ENCODE peak calls at places on chromosomes 1 and 21, in ten cellular contexts. One of them, this sample, is unnamed.
A peak's percentile ranks its signal among the peaks of the same experiment; 100 is the strongest.

GRCh38 chr1:65512967-65513777 is 92.7 kb downstream of the LEPR start:
- DNase-seq in mammary epithelial cell: peak; percentile 3
- DNase-seq in retinal pigment epithelial cell: peak; percentile 63
- DNase-seq in uterus: no peak
- DNase-seq in dorsolateral prefrontal cortex: no peak
- DNase-seq in ovary: no peak
- DNase-seq in AG09319: no peak
- DNase-seq in astrocyte of the spinal cord: peak; percentile 23
- DNase-seq in fibroblast of lung: no peak
- DNase-seq in stomach: no peak
- DNase-seq in this sample: no peak

GRCh38 chr1:92662048-92662447 is 122.9 kb downstream of the EVI5 start:
- DNase-seq in mammary epithelial cell: no peak
- DNase-seq in retinal pigment epithelial cell: no peak
- DNase-seq in uterus: no peak
- DNase-seq in dorsolateral prefrontal cortex: no peak
- DNase-seq in ovary: no peak
- DNase-seq in AG09319: no peak
- DNase-seq in astrocyte of the spinal cord: no peak
- DNase-seq in fibroblast of lung: no peak
- DNase-seq in stomach: no peak
- DNase-seq in this sample: no peak

GRCh38 chr1:39895731-39896480 is 5.8 kb downstream of the MYCL start:
- DNase-seq in mammary epithelial cell: no peak
- DNase-seq in retinal pigment epithelial cell: no peak
- DNase-seq in uterus: no peak
- DNase-seq in dorsolateral prefrontal cortex: no peak
- DNase-seq in ovary: no peak
- DNase-seq in AG09319: no peak
- DNase-seq in astrocyte of the spinal cord: no peak
- DNase-seq in fibroblast of lung: no peak
- DNase-seq in stomach: no peak
- DNase-seq in this sample: no peak

GRCh38 chr1:180927348-180927747 is 14.7 kb downstream of the KIAA1614 start:
- DNase-seq in mammary epithelial cell: no peak
- DNase-seq in retinal pigment epithelial cell: no peak
- DNase-seq in uterus: no peak
- DNase-seq in dorsolateral prefrontal cortex: no peak
- DNase-seq in ovary: no peak
- DNase-seq in AG09319: no peak
- DNase-seq in astrocyte of the spinal cord: no peak
- DNase-seq in fibroblast of lung: no peak
- DNase-seq in stomach: no peak
- DNase-seq in this sample: no peak

GRCh38 chr1:203340112-203340804 is 10.7 kb downstream of the FMOD start:
- DNase-seq in mammary epithelial cell: peak; percentile 63
- DNase-seq in retinal pigment epithelial cell: no peak
- DNase-seq in uterus: peak; percentile 73
- DNase-seq in dorsolateral prefrontal cortex: peak; percentile 69
- DNase-seq in ovary: peak; percentile 79
- DNase-seq in AG09319: peak; percentile 60
- DNase-seq in astrocyte of the spinal cord: peak; percentile 75
- DNase-seq in fibroblast of lung: peak; percentile 90
- DNase-seq in stomach: peak; percentile 81
- DNase-seq in this sample: peak; percentile 77

GRCh38 chr1:34825455-34826081 is 32.8 kb downstream of the GJA4 start:
- DNase-seq in mammary epithelial cell: no peak
- DNase-seq in retinal pigment epithelial cell: no peak
- DNase-seq in uterus: no peak
- DNase-seq in dorsolateral prefrontal cortex: no peak
- DNase-seq in ovary: no peak
- DNase-seq in AG09319: no peak
- DNase-seq in astrocyte of the spinal cord: no peak
- DNase-seq in fibroblast of lung: no peak
- DNase-seq in stomach: peak; percentile 75
- DNase-seq in this sample: peak; percentile 17

GRCh38 chr1:46394108-46394871 is at the start of gene FAAH:
- DNase-seq in mammary epithelial cell: peak; percentile 73
- DNase-seq in retinal pigment epithelial cell: no peak
- DNase-seq in uterus: peak; percentile 59
- DNase-seq in dorsolateral prefrontal cortex: peak; percentile 91
- DNase-seq in ovary: peak; percentile 64
- DNase-seq in AG09319: no peak
- DNase-seq in astrocyte of the spinal cord: peak; percentile 38
- DNase-seq in fibroblast of lung: peak; percentile 40
- DNase-seq in stomach: peak; percentile 80
- DNase-seq in this sample: peak; percentile 88

GRCh38 chr21:34644815-34645214 is 24.0 kb upstream of the CLIC6 start:
- DNase-seq in mammary epithelial cell: no peak
- DNase-seq in retinal pigment epithelial cell: peak; percentile 97
- DNase-seq in uterus: no peak
- DNase-seq in dorsolateral prefrontal cortex: no peak
- DNase-seq in ovary: no peak
- DNase-seq in AG09319: no peak
- DNase-seq in astrocyte of the spinal cord: no peak
- DNase-seq in fibroblast of lung: no peak
- DNase-seq in stomach: peak; percentile 74
- DNase-seq in this sample: no peak

GRCh38 chr1:53731201-53731600 is 7.8 kb downstream of the GLIS1 start:
- DNase-seq in mammary epithelial cell: no peak
- DNase-seq in retinal pigment epithelial cell: no peak
- DNase-seq in uterus: no peak
- DNase-seq in dorsolateral prefrontal cortex: no peak
- DNase-seq in ovary: no peak
- DNase-seq in AG09319: no peak
- DNase-seq in astrocyte of the spinal cord: no peak
- DNase-seq in fibroblast of lung: no peak
- DNase-seq in stomach: no peak
- DNase-seq in this sample: no peak

GRCh38 chr1:53727461-53727860 is 11.5 kb downstream of the GLIS1 start:
- DNase-seq in mammary epithelial cell: no peak
- DNase-seq in retinal pigment epithelial cell: no peak
- DNase-seq in uterus: no peak
- DNase-seq in dorsolateral prefrontal cortex: no peak
- DNase-seq in ovary: no peak
- DNase-seq in AG09319: no peak
- DNase-seq in astrocyte of the spinal cord: no peak
- DNase-seq in fibroblast of lung: no peak
- DNase-seq in stomach: no peak
- DNase-seq in this sample: no peak

GRCh38 chr1:53729536-53730485 is 9.2 kb downstream of the GLIS1 start:
- DNase-seq in mammary epithelial cell: no peak
- DNase-seq in retinal pigment epithelial cell: no peak
- DNase-seq in uterus: no peak
- DNase-seq in dorsolateral prefrontal cortex: no peak
- DNase-seq in ovary: no peak
- DNase-seq in AG09319: no peak
- DNase-seq in astrocyte of the spinal cord: peak; percentile 18
- DNase-seq in fibroblast of lung: no peak
- DNase-seq in stomach: no peak
- DNase-seq in this sample: no peak

GRCh38 chr1:53728196-53728595 is 10.8 kb downstream of the GLIS1 start:
- DNase-seq in mammary epithelial cell: no peak
- DNase-seq in retinal pigment epithelial cell: no peak
- DNase-seq in uterus: no peak
- DNase-seq in dorsolateral prefrontal cortex: no peak
- DNase-seq in ovary: no peak
- DNase-seq in AG09319: no peak
- DNase-seq in astrocyte of the spinal cord: no peak
- DNase-seq in fibroblast of lung: no peak
- DNase-seq in stomach: no peak
- DNase-seq in this sample: no peak

DNA sequence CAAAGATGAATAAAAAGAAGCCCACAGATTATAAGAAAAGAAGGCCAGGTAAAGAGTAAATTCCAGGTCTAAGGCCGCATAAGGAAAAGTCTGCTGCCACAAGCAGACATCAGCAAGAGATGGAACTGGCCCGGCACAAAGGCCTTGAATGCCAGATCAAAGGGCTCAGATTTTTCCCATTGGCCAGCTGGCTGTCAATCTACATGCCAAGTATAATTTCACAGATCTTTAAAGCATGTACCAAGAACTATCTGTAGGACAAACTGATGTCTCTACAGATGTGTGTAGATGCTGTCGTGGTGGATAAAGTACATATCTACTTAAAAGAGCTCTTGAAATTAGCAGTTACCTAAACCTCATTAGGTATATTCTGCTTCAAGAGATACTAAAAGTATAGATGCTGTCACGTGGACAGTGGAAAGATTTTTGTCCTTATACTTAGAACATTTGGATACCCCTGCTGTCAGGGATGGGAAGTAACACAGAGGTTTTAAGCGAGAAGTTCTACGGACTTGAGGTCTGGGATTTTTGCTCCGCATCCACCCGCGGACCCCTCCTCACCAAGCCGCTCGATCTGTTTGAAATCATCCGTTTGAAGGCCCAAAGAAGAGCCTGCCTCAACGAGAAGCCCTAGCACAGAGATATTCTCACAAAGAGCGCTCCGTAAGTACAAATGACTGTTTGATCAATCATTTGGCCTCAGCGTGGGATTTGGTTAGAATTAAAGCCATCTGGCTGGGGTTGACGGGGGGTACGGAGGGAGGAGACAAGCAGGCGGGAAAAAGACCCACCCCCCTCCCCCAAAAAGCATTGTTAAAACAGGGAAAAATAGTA is 10.0 kb downstream of the GLIS1 start:
- DNase-seq in mammary epithelial cell: no peak
- DNase-seq in retinal pigment epithelial cell: no peak
- DNase-seq in uterus: no peak
- DNase-seq in dorsolateral prefrontal cortex: no peak
- DNase-seq in ovary: no peak
- DNase-seq in AG09319: no peak
- DNase-seq in astrocyte of the spinal cord: peak; percentile 17
- DNase-seq in fibroblast of lung: no peak
- DNase-seq in stomach: no peak
- DNase-seq in this sample: no peak
- TF ChIP-seq CTCF in mammary epithelial cell: no peak
- TF ChIP-seq CTCF in retinal pigment epithelial cell: no peak
- TF ChIP-seq CTCF in uterus: no peak
- TF ChIP-seq CTCF in dorsolateral prefrontal cortex: no peak
- TF ChIP-seq CTCF in ovary: no peak
- TF ChIP-seq CTCF in AG09319: no peak
- TF ChIP-seq CTCF in astrocyte of the spinal cord: no peak
- TF ChIP-seq CTCF in fibroblast of lung: no peak
- TF ChIP-seq CTCF in stomach: no peak
- TF ChIP-seq CTCF in this sample: no peak

DNA sequence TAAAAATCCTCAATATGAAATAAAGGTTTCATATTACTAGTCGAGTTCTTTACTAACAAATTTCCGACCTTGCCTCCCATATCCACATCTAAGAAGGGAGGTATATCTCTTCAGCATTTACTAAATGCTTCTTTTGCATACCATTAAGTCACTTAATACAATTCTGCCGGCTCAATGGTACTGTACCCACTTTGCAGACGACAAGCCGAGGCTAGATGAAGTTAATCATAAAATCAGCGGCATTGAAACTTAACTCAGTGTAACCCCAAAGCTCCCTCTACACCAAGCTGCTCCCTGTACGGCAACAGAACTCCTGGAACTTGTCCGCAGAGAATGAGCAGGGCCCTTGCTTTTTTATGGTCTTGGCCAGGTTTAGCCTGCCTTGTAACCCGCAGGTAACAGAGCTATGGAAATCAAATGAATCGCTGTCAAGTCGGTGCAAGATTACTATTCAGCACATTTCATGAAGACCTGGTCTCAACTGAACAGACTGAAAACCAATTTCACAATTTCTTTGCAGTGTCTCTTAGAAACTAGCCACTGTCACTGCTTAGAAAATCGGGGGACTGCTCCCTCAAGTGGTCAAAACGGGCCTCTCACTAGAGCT is 738 bp downstream of the INTS7 start:
- DNase-seq in mammary epithelial cell: no peak
- DNase-seq in retinal pigment epithelial cell: no peak
- DNase-seq in uterus: no peak
- DNase-seq in dorsolateral prefrontal cortex: no peak
- DNase-seq in ovary: no peak
- DNase-seq in AG09319: no peak
- DNase-seq in astrocyte of the spinal cord: no peak
- DNase-seq in fibroblast of lung: no peak
- DNase-seq in stomach: no peak
- DNase-seq in this sample: no peak
- TF ChIP-seq CTCF in mammary epithelial cell: no peak
- TF ChIP-seq CTCF in retinal pigment epithelial cell: no peak
- TF ChIP-seq CTCF in uterus: no peak
- TF ChIP-seq CTCF in dorsolateral prefrontal cortex: no peak
- TF ChIP-seq CTCF in ovary: no peak
- TF ChIP-seq CTCF in AG09319: no peak
- TF ChIP-seq CTCF in astrocyte of the spinal cord: no peak
- TF ChIP-seq CTCF in fibroblast of lung: no peak
- TF ChIP-seq CTCF in stomach: no peak
- TF ChIP-seq CTCF in this sample: no peak

DNA sequence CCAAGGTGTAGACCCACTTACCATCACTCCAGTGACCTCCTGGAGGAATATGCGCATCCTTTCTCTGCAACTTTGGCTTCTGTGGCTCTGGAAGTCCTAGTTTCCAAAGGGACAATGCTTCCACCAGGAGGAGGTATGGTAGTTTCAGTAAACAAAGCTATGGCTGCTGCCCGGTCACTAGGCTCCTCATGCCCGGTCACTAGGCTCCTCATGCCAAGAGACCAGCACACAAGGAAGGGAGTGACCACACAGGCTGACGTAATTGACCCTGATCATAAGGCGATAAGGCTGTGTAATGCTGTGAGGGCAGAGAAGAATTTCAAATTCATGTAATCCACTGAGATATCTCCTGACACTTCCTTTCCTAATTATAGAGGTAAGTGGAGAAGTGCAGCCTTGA is 102.9 kb downstream of the DTL start:
- DNase-seq in mammary epithelial cell: no peak
- DNase-seq in retinal pigment epithelial cell: no peak
- DNase-seq in uterus: no peak
- DNase-seq in dorsolateral prefrontal cortex: no peak
- DNase-seq in ovary: no peak
- DNase-seq in AG09319: no peak
- DNase-seq in astrocyte of the spinal cord: no peak
- DNase-seq in fibroblast of lung: no peak
- DNase-seq in stomach: peak; percentile 42
- DNase-seq in this sample: no peak
- TF ChIP-seq CTCF in mammary epithelial cell: peak; percentile 3
- TF ChIP-seq CTCF in retinal pigment epithelial cell: peak; percentile 27
- TF ChIP-seq CTCF in uterus: no peak
- TF ChIP-seq CTCF in dorsolateral prefrontal cortex: no peak
- TF ChIP-seq CTCF in ovary: no peak
- TF ChIP-seq CTCF in AG09319: no peak
- TF ChIP-seq CTCF in astrocyte of the spinal cord: no peak
- TF ChIP-seq CTCF in fibroblast of lung: no peak
- TF ChIP-seq CTCF in stomach: no peak
- TF ChIP-seq CTCF in this sample: no peak

DNA sequence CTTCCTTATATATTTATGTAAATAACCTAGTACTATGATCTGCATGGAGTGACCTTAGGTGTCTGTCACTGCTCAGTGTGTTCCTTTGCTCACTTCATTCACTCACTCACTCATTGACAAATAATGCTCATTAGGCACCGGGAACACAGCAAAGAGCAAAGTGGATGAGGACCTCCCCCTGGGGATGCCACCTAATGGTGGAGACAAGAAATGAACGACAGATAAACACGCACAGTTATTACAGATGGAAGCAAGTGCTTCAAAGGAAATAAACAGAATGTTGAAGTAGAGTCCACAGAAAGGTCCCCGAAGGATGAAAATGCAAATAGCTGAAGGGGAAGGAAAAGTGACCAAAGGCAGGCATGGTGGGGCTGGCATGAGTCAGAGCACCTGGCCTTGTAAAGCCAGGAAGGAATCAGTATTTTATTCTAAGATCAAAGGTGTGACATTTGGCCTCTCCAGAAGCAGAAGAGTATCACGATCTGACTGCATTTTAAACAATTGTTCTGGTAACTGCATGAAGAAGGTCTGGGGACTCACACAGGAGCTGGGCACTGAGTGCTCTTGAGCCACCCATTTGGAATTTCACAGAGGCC is 23.1 kb downstream of the MAB21L3 start:
- DNase-seq in mammary epithelial cell: no peak
- DNase-seq in retinal pigment epithelial cell: no peak
- DNase-seq in uterus: no peak
- DNase-seq in dorsolateral prefrontal cortex: no peak
- DNase-seq in ovary: no peak
- DNase-seq in AG09319: no peak
- DNase-seq in astrocyte of the spinal cord: no peak
- DNase-seq in fibroblast of lung: peak; percentile 17
- DNase-seq in stomach: no peak
- DNase-seq in this sample: no peak
- TF ChIP-seq CTCF in mammary epithelial cell: no peak
- TF ChIP-seq CTCF in retinal pigment epithelial cell: peak; percentile 43
- TF ChIP-seq CTCF in uterus: no peak
- TF ChIP-seq CTCF in dorsolateral prefrontal cortex: peak; percentile 16
- TF ChIP-seq CTCF in ovary: no peak
- TF ChIP-seq CTCF in AG09319: peak; percentile 13
- TF ChIP-seq CTCF in astrocyte of the spinal cord: peak; percentile 34
- TF ChIP-seq CTCF in fibroblast of lung: no peak
- TF ChIP-seq CTCF in stomach: no peak
- TF ChIP-seq CTCF in this sample: no peak

This sample was measured in Calu3.